ENCODE peak calls at places on chromosomes 3 and 15, in four cellular contexts. One of them, this sample, is unnamed.

GRCh38 chr3:73656241-73656890 is 31.6 kb upstream of the PDZRN3 start:
- DNase-seq in tibial artery: no peak
- DNase-seq in mesendoderm: peak
- DNase-seq in heart right ventricle: no peak
- DNase-seq in this sample: no peak

GRCh38 chr3:44931791-44932190 is 44.2 kb downstream of the ZDHHC3 start:
- DNase-seq in tibial artery: no peak
- DNase-seq in mesendoderm: no peak
- DNase-seq in heart right ventricle: no peak
- DNase-seq in this sample: no peak

GRCh38 chr3:11465744-11466611 is 177.7 kb downstream of the VGLL4 start:
- DNase-seq in tibial artery: peak
- DNase-seq in mesendoderm: no peak
- DNase-seq in heart right ventricle: no peak
- DNase-seq in this sample: no peak

GRCh38 chr3:100899440-100900091 is 93.7 kb downstream of the ABI3BP start:
- DNase-seq in tibial artery: no peak
- DNase-seq in mesendoderm: no peak
- DNase-seq in heart right ventricle: no peak
- DNase-seq in this sample: no peak

GRCh38 chr3:183817111-183817510 is 8.3 kb downstream of the MAP6D1 start:
- DNase-seq in tibial artery: no peak
- DNase-seq in mesendoderm: no peak
- DNase-seq in heart right ventricle: no peak
- DNase-seq in this sample: no peak

GRCh38 chr3:64242435-64242834 is 17.2 kb upstream of the PRICKLE2 start:
- DNase-seq in tibial artery: no peak
- DNase-seq in mesendoderm: no peak
- DNase-seq in heart right ventricle: no peak
- DNase-seq in this sample: peak

GRCh38 chr15:66126057-66126855 is 127.3 kb downstream of the MEGF11 start:
- DNase-seq in tibial artery: no peak
- DNase-seq in mesendoderm: no peak
- DNase-seq in heart right ventricle: no peak
- DNase-seq in this sample: peak

GRCh38 chr15:60713096-60714084 is 234.4 kb upstream of the ICE2 start:
- DNase-seq in tibial artery: no peak
- DNase-seq in mesendoderm: no peak
- DNase-seq in heart right ventricle: no peak
- DNase-seq in this sample: no peak

GRCh38 chr15:27124287-27124830 is 153.4 kb downstream of the GABRG3 start:
- DNase-seq in tibial artery: no peak
- DNase-seq in mesendoderm: peak
- DNase-seq in heart right ventricle: no peak
- DNase-seq in this sample: peak

GRCh38 chr15:36465304-36465703 is 114.1 kb upstream of the CDIN1 start:
- DNase-seq in tibial artery: no peak
- DNase-seq in mesendoderm: no peak
- DNase-seq in heart right ventricle: no peak
- DNase-seq in this sample: no peak

DNA sequence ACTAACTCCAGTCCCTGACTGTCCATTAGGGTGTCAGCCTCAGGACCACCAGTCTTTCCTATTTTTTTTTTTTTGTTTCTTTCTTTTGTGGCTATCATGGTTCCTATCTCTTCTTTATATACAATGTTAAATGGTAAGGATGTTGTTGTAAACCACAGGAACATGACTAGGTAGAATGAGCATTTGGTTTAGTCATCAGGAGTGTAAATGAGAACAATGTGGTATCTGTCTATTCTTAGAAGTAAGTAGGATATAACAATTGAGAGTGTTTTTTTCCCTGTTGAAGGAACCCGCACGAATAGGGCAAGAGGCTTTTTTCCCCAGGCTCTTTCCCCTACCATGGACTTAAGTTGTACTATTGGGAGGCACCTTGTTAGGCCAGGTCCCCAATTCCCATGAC is 880.3 kb upstream of the GBE1 start:
- DNase-seq in tibial artery: no peak
- DNase-seq in mesendoderm: no peak
- DNase-seq in heart right ventricle: no peak
- DNase-seq in this sample: no peak
- H3K27ac ChIP-seq in tibial artery: no peak
- H3K27ac ChIP-seq in mesendoderm: no peak
- H3K27ac ChIP-seq in heart right ventricle: no peak
- H3K27ac ChIP-seq in this sample: no peak

DNA sequence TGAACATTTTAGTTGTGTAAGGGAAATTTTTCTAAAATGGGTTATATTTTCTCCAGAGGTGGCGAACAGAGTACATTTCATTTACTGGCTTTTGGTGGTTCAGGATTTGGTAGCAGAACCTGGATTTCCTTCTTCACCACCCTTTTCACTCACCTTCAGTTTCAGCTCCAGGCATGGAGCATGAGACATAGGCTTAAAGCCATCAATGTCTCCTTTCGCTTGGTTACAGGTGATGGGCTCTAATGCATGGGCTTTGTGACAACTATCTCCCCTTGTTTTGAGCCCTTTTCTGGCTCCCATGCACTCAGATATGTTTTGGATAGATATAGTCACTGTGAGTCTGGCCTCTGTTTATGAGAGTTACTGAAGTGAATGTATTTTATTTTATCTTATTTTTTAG is 96.6 kb upstream of the ANKRD28 start:
- DNase-seq in tibial artery: no peak
- DNase-seq in mesendoderm: no peak
- DNase-seq in heart right ventricle: no peak
- DNase-seq in this sample: no peak
- H3K27ac ChIP-seq in tibial artery: peak
- H3K27ac ChIP-seq in mesendoderm: no peak
- H3K27ac ChIP-seq in heart right ventricle: peak
- H3K27ac ChIP-seq in this sample: no peak

DNA sequence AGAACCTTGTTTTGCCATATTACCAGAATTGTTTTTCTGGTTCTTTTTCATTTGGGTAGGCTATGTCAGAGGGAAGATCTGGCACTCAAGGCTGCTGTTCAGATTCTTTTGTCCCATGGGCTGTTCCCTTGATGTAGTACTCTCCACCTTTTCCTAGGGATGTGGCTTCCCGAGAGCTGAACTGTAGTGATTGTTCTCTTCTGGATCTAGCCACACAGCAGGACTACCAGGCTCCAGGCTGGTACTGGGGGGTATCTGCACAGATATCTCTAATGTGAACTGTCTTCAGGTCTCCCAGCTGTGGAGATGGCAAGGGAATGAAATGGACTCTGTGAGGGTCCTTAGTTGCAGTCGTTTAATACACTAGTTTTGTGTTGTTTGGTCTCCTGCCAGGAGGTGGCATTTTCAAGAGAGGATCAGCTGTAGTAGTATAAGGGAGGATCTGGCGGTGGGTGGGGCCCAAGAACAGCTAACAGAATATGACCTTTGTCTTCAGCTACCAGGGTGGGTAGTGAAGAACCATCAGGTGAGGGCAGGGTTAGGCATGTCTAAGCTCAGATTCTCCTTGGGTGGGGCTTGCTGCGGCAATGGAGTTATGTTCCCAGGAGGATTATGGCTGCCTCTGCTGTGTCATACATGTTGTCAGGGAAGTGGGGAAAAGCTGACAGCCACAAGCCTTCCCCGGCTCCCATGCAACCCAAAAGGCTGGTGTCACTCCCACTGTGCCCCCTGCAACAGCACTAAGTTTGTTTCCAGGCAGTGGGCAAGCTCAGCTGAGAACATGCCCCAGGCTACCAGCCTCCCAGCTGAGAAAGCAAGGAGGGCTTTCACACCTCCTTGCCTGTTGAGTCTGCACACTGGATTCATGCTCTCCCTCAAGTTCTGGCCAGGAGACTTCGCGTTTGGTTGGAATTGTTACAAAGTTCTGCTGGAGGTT is 252.5 kb downstream of the ISL2 start:
- DNase-seq in tibial artery: no peak
- DNase-seq in mesendoderm: peak
- DNase-seq in heart right ventricle: no peak
- DNase-seq in this sample: no peak
- H3K27ac ChIP-seq in tibial artery: peak
- H3K27ac ChIP-seq in mesendoderm: no peak
- H3K27ac ChIP-seq in heart right ventricle: no peak
- H3K27ac ChIP-seq in this sample: no peak

GRCh38 chr3:39454818-39455217 is 12.7 kb upstream of the MOBP start:
- DNase-seq in tibial artery: no peak
- DNase-seq in mesendoderm: no peak
- DNase-seq in heart right ventricle: no peak
- DNase-seq in this sample: no peak

GRCh38 chr3:39457361-39457760 is 10.1 kb upstream of the MOBP start:
- DNase-seq in tibial artery: no peak
- DNase-seq in mesendoderm: no peak
- DNase-seq in heart right ventricle: no peak
- DNase-seq in this sample: no peak

GRCh38 chr3:39453134-39453533 is 14.3 kb upstream of the MOBP start:
- DNase-seq in tibial artery: no peak
- DNase-seq in mesendoderm: no peak
- DNase-seq in heart right ventricle: no peak
- DNase-seq in this sample: no peak

GRCh38 chr3:39460677-39461076 is 6.8 kb upstream of the MOBP start:
- DNase-seq in tibial artery: no peak
- DNase-seq in mesendoderm: no peak
- DNase-seq in heart right ventricle: no peak
- DNase-seq in this sample: peak

GRCh38 chr3:39456159-39456558 is 11.3 kb upstream of the MOBP start:
- DNase-seq in tibial artery: no peak
- DNase-seq in mesendoderm: no peak
- DNase-seq in heart right ventricle: no peak
- DNase-seq in this sample: no peak
- H3K27ac ChIP-seq in tibial artery: no peak
- H3K27ac ChIP-seq in mesendoderm: no peak
- H3K27ac ChIP-seq in heart right ventricle: no peak
- H3K27ac ChIP-seq in this sample: no peak

DNA sequence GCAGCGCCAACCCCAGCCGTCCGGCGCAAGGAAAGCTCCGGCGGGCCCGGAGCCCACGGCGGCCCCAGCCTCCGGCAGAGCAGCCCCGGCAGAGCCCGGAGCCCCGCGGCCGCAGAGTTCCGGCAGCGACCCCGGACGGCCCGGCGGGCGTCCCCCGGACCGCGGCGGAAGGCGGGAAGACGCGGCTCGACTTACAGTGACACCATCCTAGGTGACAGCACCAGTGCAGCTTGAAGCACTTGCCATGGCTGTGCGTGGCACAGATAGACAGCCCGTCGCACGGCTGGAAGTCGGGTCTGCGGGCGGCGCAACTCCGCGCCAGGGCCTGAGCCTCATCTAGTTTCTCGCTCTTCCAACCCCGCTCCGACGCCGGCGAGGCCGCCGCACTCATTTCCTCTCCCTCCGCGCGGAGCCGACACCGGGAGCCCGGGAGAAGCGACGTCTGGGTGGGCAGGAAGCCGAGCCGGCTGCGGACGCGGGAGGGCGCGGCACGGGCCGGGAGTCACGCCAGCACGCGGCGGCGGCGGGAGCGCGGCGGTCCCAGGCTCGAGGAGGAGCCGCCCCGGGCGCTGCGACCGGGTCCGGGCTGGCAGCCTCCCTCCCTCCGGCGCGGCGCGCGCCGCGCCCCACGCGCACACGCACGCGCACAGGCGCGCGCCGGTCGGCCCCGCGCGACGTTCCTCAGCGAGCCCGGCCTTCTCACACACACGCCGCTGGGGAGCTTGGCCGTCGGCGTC is at the start of gene C3orf70:
- DNase-seq in tibial artery: peak
- DNase-seq in mesendoderm: peak
- DNase-seq in heart right ventricle: peak
- DNase-seq in this sample: peak
- H3K27ac ChIP-seq in tibial artery: peak
- H3K27ac ChIP-seq in mesendoderm: no peak
- H3K27ac ChIP-seq in heart right ventricle: peak
- H3K27ac ChIP-seq in this sample: peak

GRCh38 chr3:41143421-41144031 is 55.8 kb upstream of the CTNNB1 start:
- DNase-seq in tibial artery: no peak
- DNase-seq in mesendoderm: no peak
- DNase-seq in heart right ventricle: no peak
- DNase-seq in this sample: no peak
- H3K27ac ChIP-seq in tibial artery: no peak
- H3K27ac ChIP-seq in mesendoderm: no peak
- H3K27ac ChIP-seq in heart right ventricle: no peak
- H3K27ac ChIP-seq in this sample: no peak

GRCh38 chr3:132550579-132551305 is 46.3 kb upstream of the ACKR4 start:
- DNase-seq in tibial artery: no peak
- DNase-seq in mesendoderm: no peak
- DNase-seq in heart right ventricle: no peak
- DNase-seq in this sample: no peak

GRCh38 chr3:132553811-132554210 is 43.3 kb upstream of the ACKR4 start:
- DNase-seq in tibial artery: no peak
- DNase-seq in mesendoderm: no peak
- DNase-seq in heart right ventricle: no peak
- DNase-seq in this sample: no peak

GRCh38 chr3:132556467-132557159 is 40.5 kb upstream of the ACKR4 start:
- DNase-seq in tibial artery: peak
- DNase-seq in mesendoderm: peak
- DNase-seq in heart right ventricle: peak
- DNase-seq in this sample: no peak

GRCh38 chr3:132554437-132554836 is 42.6 kb upstream of the ACKR4 start:
- DNase-seq in tibial artery: no peak
- DNase-seq in mesendoderm: no peak
- DNase-seq in heart right ventricle: no peak
- DNase-seq in this sample: no peak

DNA sequence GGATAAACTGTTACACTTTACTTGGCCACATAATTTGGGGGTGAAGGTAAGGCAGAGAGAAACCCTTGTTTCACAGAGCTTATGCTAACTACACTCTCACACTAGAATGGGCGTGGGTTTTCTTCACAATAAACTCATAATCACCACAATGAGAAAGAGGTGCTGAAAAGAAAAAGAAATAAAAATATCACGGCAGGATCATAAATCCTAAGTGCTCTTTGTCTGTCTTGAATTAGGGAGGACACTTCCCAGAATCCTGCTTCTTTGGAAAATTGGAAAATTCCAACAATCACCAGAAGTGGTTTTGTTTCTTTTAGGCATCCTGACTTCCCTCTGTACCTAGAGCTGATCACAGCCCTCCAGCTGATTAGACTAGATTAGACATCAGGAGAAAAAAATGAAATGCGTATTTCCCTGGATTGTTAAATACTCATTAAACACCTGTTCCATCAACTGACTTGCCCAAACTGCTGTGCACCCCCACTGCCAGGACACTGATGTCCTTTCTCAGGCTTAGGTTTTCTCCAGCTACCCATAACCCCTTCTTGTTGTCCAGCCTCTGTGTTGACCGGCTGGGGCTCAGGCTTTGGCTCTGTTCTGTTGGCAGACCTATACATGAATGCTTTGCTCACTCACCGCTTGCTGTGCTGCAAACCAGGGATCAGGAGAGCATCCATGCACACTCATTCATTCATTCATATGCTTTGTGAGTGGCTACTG is 41.6 kb upstream of the ACKR4 start:
- DNase-seq in tibial artery: no peak
- DNase-seq in mesendoderm: no peak
- DNase-seq in heart right ventricle: no peak
- DNase-seq in this sample: no peak
- H3K27ac ChIP-seq in tibial artery: no peak
- H3K27ac ChIP-seq in mesendoderm: no peak
- H3K27ac ChIP-seq in heart right ventricle: no peak
- H3K27ac ChIP-seq in this sample: no peak

DNA sequence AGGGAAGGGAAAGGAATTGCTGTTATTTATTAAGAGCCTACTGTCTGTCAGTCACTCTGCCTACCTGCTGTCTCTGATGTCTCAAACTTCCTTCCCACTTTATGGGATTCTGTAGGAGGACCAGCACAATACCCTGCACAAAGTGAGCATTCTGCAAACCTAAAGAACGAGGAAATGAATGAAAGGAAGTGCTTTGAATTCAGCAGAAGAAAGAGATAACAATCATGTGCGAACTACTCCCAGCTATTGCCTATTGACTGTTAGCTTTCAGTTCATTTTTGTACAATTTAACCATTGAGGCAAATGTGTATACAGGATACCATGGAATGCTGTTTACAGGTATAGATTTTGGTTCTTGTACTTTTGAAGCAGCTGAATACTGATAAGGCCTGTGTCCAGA is 66.8 kb downstream of the CMSS1 start:
- DNase-seq in tibial artery: no peak
- DNase-seq in mesendoderm: peak
- DNase-seq in heart right ventricle: no peak
- DNase-seq in this sample: no peak
- H3K27ac ChIP-seq in tibial artery: no peak
- H3K27ac ChIP-seq in mesendoderm: no peak
- H3K27ac ChIP-seq in heart right ventricle: peak
- H3K27ac ChIP-seq in this sample: no peak

This sample was measured in SJCRH30.